ENCODE peak calls at places on chromosomes 11 and 22, in eight cellular contexts. Z, L, O, C, E, J, A and K are unnamed samples. For H3K4me1 and H3K36me3, the result is how much of the 10 kb centered on the place peaks cover.

GRCh38 chr11:7981758-7982157 is 5.4 kb upstream of the EIF3F start:
- DNase-seq in Z (no peak), L (no peak), O (no peak), C (no peak), E (no peak), J (no peak), A (no peak), K (no peak)

GRCh38 chr11:119518746-119519382 is 95.9 kb upstream of the THY1 start:
- DNase-seq in Z (peak), L (peak), O (peak), C (no peak), E (peak), J (no peak), A (peak), K (peak)

GRCh38 chr11:59158206-59159068 is 13.5 kb upstream of the DTX4 start:
- DNase-seq in Z (peak), L (peak), O (no peak), C (peak), E (peak), J (peak), A (peak), K (peak)

GRCh38 chr11:119166368-119167076 is 2.0 kb upstream of the NLRX1 start:
- DNase-seq in Z (peak), L (peak), O (peak), C (peak), E (peak), J (no peak), A (no peak), K (peak)

GRCh38 chr11:5390210-5390609 is 6.6 kb downstream of the OR51M1 start:
- DNase-seq in Z (no peak), L (no peak), O (no peak), C (no peak), E (no peak), J (no peak), A (no peak), K (no peak)

GRCh38 chr11:14656536-14657457 is 13.2 kb downstream of the PDE3B start:
- DNase-seq in Z (no peak), L (no peak), O (no peak), C (no peak), E (no peak), J (no peak), A (peak), K (no peak)

GRCh38 chr11:93330446-93330984 is at the start of gene DEUP1:
- DNase-seq in Z (peak), L (peak), O (peak), C (peak), E (peak), J (peak), A (peak), K (peak)

GRCh38 chr11:29255401-29255800 is 761.4 kb downstream of the KCNA4 start:
- DNase-seq in Z (peak), L (peak), O (no peak), C (no peak), E (no peak), J (no peak), A (no peak), K (no peak)

GRCh38 chr11:103659138-103659734 is 377.2 kb upstream of the DDI1 start:
- DNase-seq in Z (no peak), L (peak), O (no peak), C (no peak), E (no peak), J (peak), A (no peak), K (peak)

GRCh38 chr22:30297276-30298004 is 8.1 kb upstream of the CASTOR1 start:
- DNase-seq in Z (no peak), L (no peak), O (no peak), C (no peak), E (no peak), J (no peak), A (no peak), K (no peak)

GRCh38 chr11:34379081-34379480 is 21.3 kb upstream of the ABTB2 start:
- DNase-seq in Z (peak), L (peak), O (no peak), C (no peak), E (no peak), J (no peak), A (no peak), K (peak)

GRCh38 chr11:10158461-10158860 is 135.6 kb downstream of the SBF2 start:
- DNase-seq in Z (no peak), L (no peak), O (no peak), C (no peak), E (no peak), J (no peak), A (no peak), K (peak)

GRCh38 chr11:10164621-10165020 is 129.4 kb downstream of the SBF2 start:
- DNase-seq in Z (no peak), L (no peak), O (no peak), C (no peak), E (no peak), J (no peak), A (no peak), K (no peak)

GRCh38 chr11:10160350-10160749 is 133.7 kb downstream of the SBF2 start:
- DNase-seq in Z (no peak), L (no peak), O (no peak), C (no peak), E (no peak), J (no peak), A (no peak), K (no peak)

DNA sequence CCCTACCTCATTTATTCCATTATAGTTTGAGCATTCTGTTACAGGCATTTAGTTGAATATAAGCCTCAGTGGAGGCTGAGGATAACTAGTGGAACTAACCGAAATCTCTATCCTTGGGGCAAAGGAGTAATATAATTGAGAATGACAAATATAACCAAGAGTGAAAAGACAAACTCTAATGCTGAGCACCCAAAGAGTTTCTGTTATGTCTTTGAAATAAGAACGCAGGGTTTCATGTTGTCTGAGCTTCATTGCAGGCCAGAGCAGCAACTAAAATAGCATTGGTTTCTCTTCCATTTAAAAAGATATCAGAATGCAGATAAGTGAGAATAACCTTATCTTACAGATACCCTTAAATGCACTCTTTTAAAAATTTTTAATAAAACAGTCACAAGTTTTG is 131.8 kb downstream of the SBF2 start:
- DNase-seq in Z (no peak), L (no peak), O (no peak), C (no peak), E (no peak), J (no peak), A (no peak), K (no peak)
- H3K4me1 ChIP-seq in Z (under half), L (under half), O (under half), C (under half), E (under half), J (under half), A (under half), K (under half)

GRCh38 chr11:46677169-46677568 is 23.2 kb downstream of the ARHGAP1 start:
- DNase-seq in Z (no peak), L (no peak), O (no peak), C (peak), E (no peak), J (no peak), A (no peak), K (no peak)
- H3K36me3 ChIP-seq in Z (under half), L (under half), O (under half), C (under half), E (half or more), J (half or more), A (under half), K (under half)

DNA sequence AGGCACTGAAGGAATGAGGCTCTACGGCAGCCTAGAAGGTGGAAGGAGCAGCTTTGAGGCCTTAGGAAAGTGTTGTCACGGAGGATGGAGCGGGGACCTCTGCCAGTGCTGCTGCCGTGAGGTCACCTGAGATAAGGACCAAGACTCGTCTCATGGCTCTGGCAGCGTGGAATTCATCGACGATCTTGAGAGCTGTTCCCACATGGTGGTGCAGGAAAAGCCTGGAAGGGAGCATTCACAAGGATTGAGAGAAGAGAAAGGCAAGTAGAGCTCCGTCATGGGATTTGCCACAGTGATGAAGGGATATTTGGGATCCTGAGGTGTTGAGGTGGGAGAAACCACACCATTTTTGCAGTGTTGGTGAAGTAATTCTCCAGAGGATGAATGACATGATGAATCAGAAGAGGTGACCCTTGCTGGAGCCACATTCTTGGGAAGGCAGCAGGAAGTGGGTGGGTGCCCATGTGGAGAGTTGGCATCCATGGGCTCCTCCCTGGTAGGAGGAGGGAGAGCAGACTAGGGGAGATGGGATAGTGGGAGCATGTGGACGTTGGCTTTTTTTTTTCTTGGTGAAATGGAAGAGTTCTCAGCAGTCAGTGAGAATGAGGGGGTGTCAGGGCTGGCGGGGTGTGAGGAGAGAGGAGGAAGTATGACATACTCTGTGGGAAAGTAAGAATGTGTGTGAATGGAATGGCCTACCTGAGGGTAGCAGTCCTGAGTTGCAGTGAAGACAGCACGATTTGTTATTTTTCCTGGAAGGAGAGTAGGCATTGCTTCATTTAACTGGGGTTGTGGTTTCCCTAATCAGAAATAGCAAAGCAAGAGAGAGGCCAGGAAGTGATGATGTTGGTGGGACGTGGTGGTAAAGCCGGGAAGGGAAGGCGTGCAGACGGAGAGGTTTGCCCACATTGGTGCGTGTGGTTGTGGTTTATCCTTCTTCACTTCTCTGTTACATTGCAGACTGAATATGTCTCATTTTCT is 11.1 kb downstream of the PPP6R3 start:
- DNase-seq in Z (peak), L (peak), O (no peak), C (peak), E (no peak), J (no peak), A (no peak), K (peak)
- H3K4me1 ChIP-seq in Z (under half), L (under half), O (half or more), C (under half), E (under half), J (under half), A (under half), K (under half)

GRCh38 chr22:31509041-31509440 is 12.7 kb downstream of the SFI1 start:
- DNase-seq in Z (no peak), L (no peak), O (no peak), C (no peak), E (no peak), J (no peak), A (no peak), K (no peak)
- H3K36me3 ChIP-seq in Z (under half), L (under half), O (under half), C (under half), E (under half), J (under half), A (under half), K (under half)

DNA sequence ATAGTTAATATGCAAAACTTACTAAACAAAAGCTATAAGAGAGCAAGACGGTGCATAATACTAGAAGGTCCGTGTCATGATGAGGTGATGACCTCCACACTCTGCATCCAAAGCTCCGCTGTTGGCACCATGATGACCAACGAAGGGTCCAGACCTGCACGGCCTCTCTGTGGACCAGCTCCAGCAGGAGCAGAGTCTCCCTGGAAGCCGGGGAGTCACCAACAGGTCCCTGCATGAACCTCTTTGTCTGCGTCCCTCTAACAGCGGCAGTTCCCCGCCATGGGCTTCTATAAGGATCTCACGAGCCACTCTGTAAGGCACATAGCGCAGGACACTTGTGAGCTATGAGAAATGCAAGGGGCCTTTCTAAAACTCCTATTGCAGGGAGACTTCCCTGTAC is 517.3 kb downstream of the BRD1 start:
- DNase-seq in Z (no peak), L (no peak), O (no peak), C (no peak), E (no peak), J (no peak), A (no peak), K (no peak)
- H3K4me1 ChIP-seq in Z (under half), L (under half), O (under half), C (under half), E (under half), J (under half), A (under half), K (under half)

GRCh38 chr11:85965202-85965601 is 103.7 kb downstream of the PICALM start:
- DNase-seq in Z (peak), L (peak), O (no peak), C (no peak), E (peak), J (no peak), A (no peak), K (peak)

GRCh38 chr11:85961130-85961529 is 105.9 kb downstream of the CCDC83 start:
- DNase-seq in Z (no peak), L (no peak), O (no peak), C (no peak), E (no peak), J (no peak), A (no peak), K (no peak)

GRCh38 chr11:85955531-85955930 is 100.3 kb downstream of the CCDC83 start:
- DNase-seq in Z (peak), L (peak), O (no peak), C (no peak), E (peak), J (no peak), A (no peak), K (peak)

GRCh38 chr11:85961930-85962363 is 106.8 kb downstream of the CCDC83 start:
- DNase-seq in Z (peak), L (peak), O (no peak), C (no peak), E (no peak), J (no peak), A (no peak), K (no peak)

DNA sequence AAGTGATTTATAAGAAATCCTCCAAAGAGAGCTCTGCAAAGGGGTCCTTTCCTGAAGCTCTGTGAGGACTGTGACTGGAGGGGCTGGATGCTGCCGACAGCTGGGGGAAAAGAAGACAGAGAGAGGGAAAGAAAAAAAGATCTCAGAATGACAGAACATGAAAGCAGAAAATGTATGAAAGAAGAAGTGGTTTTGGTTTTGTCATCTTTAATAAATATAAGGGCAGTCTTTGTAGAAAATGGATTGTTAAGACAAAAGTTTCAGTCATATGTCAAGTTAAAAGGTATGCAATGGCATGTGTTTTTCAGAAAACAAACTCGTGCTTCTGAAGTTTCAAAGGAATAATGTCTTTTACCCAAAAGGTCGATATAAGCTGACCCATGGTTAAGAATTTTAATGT is 105.5 kb downstream of the CCDC83 start:
- DNase-seq in Z (no peak), L (no peak), O (no peak), C (no peak), E (no peak), J (no peak), A (no peak), K (no peak)
- H3K36me3 ChIP-seq in Z (half or more), L (under half), O (under half), C (under half), E (half or more), J (under half), A (under half), K (half or more)

GRCh38 chr11:2988361-2988762 is 3.8 kb downstream of the NAP1L4 start:
- DNase-seq in Z (no peak), L (peak), O (no peak), C (no peak), E (peak), J (no peak), A (no peak), K (no peak)
- H3K4me1 ChIP-seq in Z (under half), L (under half), O (under half), C (under half), E (under half), J (under half), A (under half), K (under half)

DNA sequence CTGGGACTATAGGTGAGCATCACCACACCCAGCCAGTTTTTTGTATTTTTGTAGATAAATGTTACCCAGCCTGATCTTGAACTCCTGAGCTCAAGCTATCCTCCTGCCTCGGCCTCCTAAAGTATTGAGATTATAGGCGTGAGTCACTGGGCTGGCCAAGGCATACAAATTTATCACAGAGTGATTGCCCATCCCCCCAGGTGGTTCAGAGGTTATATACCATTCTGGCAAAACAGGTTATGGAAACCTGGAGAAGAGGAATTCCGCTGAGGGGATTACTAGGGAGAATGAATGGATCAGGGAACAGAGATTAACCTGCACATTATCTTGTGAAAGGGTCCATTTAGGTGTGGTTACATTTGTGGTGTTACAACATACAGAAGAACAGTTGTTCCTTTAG is 8.1 kb downstream of the ATG13 start:
- DNase-seq in Z (no peak), L (no peak), O (no peak), C (no peak), E (no peak), J (no peak), A (peak), K (no peak)
- H3K36me3 ChIP-seq in Z (under half), L (under half), O (under half), C (under half), E (under half), J (under half), A (under half), K (under half)